ENCODE peak calls at places on chromosome 11, in five cellular contexts. Y, L, D, B and R are unnamed samples.

GRCh38 chr11:95365346-95365745 is 134.3 kb upstream of the SESN3 start:
- DNase-seq in Y (no peak), L (no peak), D (peak; percentile 15), B (no peak), R (no peak)

GRCh38 chr11:15547685-15548084 is 433.0 kb downstream of the INSC start:
- DNase-seq in Y (no peak), L (no peak), D (no peak), B (no peak), R (no peak)

GRCh38 chr11:62792193-62792575 is 378 bp upstream of the TMEM223 start:
- DNase-seq in Y (no peak), L (no peak), D (no peak), B (peak; percentile 29), R (no peak)

GRCh38 chr11:3154001-3154599 is 11.0 kb downstream of the OSBPL5 start:
- DNase-seq in Y (no peak), L (peak; percentile 23), D (no peak), B (no peak), R (no peak)

GRCh38 chr11:64013141-64013896 is 22.4 kb upstream of the FLRT1 start:
- DNase-seq in Y (no peak), L (no peak), D (no peak), B (no peak), R (no peak)

GRCh38 chr11:35784699-35785098 is 122.1 kb downstream of the TRIM44 start:
- DNase-seq in Y (no peak), L (no peak), D (no peak), B (no peak), R (no peak)

GRCh38 chr11:46520971-46521745 is 72.7 kb downstream of the AMBRA1 start:
- DNase-seq in Y (no peak), L (no peak), D (peak; percentile 62), B (no peak), R (peak; percentile 43)

GRCh38 chr11:29318134-29318845 is 698.5 kb downstream of the KCNA4 start:
- DNase-seq in Y (peak; percentile 59), L (no peak), D (peak; percentile 72), B (no peak), R (no peak)

GRCh38 chr11:24496728-24497396 is at the start of gene LUZP2:
- DNase-seq in Y (no peak), L (peak; percentile 16), D (peak; percentile 18), B (peak; percentile 57), R (no peak)

GRCh38 chr11:95337175-95337957 is 106.4 kb upstream of the SESN3 start:
- DNase-seq in Y (no peak), L (peak; percentile 69), D (peak; percentile 47), B (peak; percentile 43), R (peak; percentile 80)

GRCh38 chr11:101738494-101738893 is 154.7 kb upstream of the TRPC6 start:
- DNase-seq in Y (peak; percentile 82), L (no peak), D (no peak), B (no peak), R (no peak)

GRCh38 chr11:62416596-62416995 is 2.2 kb upstream of the SCGB1A1 start:
- DNase-seq in Y (no peak), L (no peak), D (no peak), B (no peak), R (no peak)

GRCh38 chr11:2510626-2511402 is 66.0 kb downstream of the KCNQ1 start:
- DNase-seq in Y (no peak), L (no peak), D (no peak), B (peak; percentile 32), R (no peak)

GRCh38 chr11:33719587-33719986 is 16.6 kb downstream of the CD59 start:
- DNase-seq in Y (no peak), L (no peak), D (peak; percentile 7), B (no peak), R (no peak)

GRCh38 chr11:33723238-33723881 is 12.9 kb downstream of the CD59 start:
- DNase-seq in Y (peak; percentile 58), L (no peak), D (peak; percentile 98), B (no peak), R (no peak)

GRCh38 chr11:33722579-33723234 is 13.5 kb downstream of the CD59 start:
- DNase-seq in Y (no peak), L (peak; percentile 62), D (peak; percentile 90), B (no peak), R (no peak)

GRCh38 chr11:33721291-33721840 is 14.9 kb downstream of the CD59 start:
- DNase-seq in Y (no peak), L (peak; percentile 48), D (peak; percentile 82), B (no peak), R (no peak)

GRCh38 chr11:33721984-33722383 is 14.2 kb downstream of the CD59 start:
- DNase-seq in Y (no peak), L (peak; percentile 38), D (no peak), B (no peak), R (no peak)
- H3K4me3 ChIP-seq in Y (no peak overlapping the region), L (peak overlapping the region; percentile 12), D (no peak overlapping the region), B (no peak overlapping the region), R (no peak overlapping the region)

DNA sequence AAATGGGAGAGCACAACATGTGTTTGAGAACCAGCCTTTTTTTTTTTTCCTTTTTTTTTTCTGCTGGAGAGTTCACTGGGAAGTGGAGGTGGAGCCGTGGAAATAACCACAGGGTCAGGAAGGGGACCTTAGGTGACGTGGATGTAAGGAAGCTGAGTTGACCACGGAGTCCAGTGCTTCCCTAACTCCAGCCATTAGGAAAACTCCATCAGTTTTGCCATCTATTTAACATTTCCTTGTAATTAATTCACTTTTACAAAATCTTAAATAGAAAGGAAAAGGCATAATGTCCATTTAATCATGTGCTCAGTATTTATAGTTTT is 2.0 kb upstream of the CDK2AP2 start:
- DNase-seq in Y (no peak), L (no peak), D (no peak), B (no peak), R (no peak)
- TF ChIP-seq CTCF in Y (no peak), L (no peak), D (no peak), B (no peak), R (no peak)

GRCh38 chr11:6607190-6607635 is 3.6 kb downstream of the ILK start:
- DNase-seq in Y (no peak), L (no peak), D (no peak), B (no peak), R (no peak)
- H3K4me3 ChIP-seq in Y (no peak overlapping the region), L (peak overlapping the region; percentile 75), D (no peak overlapping the region), B (no peak overlapping the region), R (no peak overlapping the region)

GRCh38 chr11:14248577-14248976 is 110.4 kb downstream of the RRAS2 start:
- DNase-seq in Y (no peak), L (no peak), D (no peak), B (no peak), R (no peak)
- TF ChIP-seq CTCF in Y (no peak), L (no peak), D (no peak), B (no peak), R (peak; percentile 21)

DNA sequence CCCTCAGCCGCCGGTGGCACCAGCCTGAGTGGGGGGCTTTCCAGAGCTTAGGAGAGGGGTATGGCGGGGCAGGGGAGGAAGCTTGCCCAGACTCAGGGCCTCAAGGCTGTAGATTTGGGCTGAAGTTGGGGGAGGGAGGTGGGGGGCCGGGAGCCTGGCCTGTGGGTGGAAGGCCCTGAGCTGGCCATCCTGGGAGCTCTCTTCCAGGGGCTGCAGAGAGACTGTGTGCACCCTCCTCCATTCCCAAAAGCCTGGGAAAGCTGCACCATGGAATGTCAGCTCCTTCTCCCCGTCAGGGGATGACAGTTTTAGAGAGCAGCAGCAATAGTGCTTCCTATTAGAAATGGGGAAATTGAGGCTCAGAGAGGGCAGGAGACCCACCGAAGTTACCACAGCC is 1.0 kb downstream of the SYT12 start:
- DNase-seq in Y (no peak), L (no peak), D (no peak), B (no peak), R (no peak)
- H3K4me3 ChIP-seq in Y (no peak overlapping the region), L (peak overlapping the region; percentile 65), D (peak overlapping the region; percentile 41), B (no peak overlapping the region), R (peak overlapping the region; percentile 26)

DNA sequence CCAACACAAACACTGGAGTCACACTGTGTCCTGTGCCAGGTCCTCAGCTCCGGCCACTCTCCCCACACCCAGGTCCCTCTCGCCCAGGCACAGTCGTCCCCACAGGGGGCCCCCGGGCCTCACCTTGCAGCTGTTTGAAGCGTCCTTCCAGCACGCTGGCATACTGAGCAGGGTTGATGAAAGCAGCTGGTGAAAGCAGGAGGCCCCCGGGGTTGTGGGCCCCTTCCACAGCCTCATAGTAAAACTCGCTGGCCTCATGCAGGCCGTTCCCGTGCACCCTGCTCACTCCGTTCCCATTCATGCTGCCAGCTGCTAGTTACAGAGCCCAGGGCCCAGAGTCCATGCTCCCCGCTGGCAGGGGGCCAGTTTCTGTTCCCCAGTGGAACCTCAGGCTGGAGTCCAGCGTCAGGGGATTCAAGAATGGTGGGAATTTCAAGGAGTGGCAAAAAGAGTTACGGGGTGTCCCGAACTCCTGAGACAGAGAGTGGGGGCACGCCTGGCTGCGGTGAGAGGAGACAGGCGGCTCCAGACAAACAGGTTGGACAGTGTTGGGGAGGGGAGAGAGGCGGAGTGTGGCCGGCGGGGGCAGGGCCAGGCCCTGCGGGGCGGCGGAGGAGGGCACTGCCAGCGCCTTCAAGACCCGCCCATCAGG is 10.6 kb downstream of the SPTBN2 start:
- DNase-seq in Y (no peak), L (no peak), D (no peak), B (no peak), R (peak; percentile 85)
- TF ChIP-seq CTCF in Y (peak; percentile 45), L (no peak), D (peak; percentile 31), B (no peak), R (no peak)

GRCh38 chr11:118885831-118886571 is 2.3 kb downstream of the CXCR5 start:
- DNase-seq in Y (no peak), L (no peak), D (no peak), B (no peak), R (no peak)

GRCh38 chr11:118889796-118890195 is 6.1 kb downstream of the CXCR5 start:
- DNase-seq in Y (no peak), L (peak; percentile 81), D (peak; percentile 72), B (no peak), R (peak; percentile 14)

GRCh38 chr11:118886681-118887111 is 3.0 kb downstream of the CXCR5 start:
- DNase-seq in Y (no peak), L (no peak), D (no peak), B (no peak), R (no peak)

GRCh38 chr11:118887219-118887618 is 3.5 kb downstream of the CXCR5 start:
- DNase-seq in Y (no peak), L (no peak), D (no peak), B (no peak), R (no peak)

GRCh38 chr11:118888398-118888797 is 4.7 kb downstream of the CXCR5 start:
- DNase-seq in Y (no peak), L (no peak), D (no peak), B (no peak), R (no peak)
- H3K4me3 ChIP-seq in Y (no peak overlapping the region), L (peak overlapping the region; percentile 22), D (no peak overlapping the region), B (no peak overlapping the region), R (no peak overlapping the region)